ENCODE peak calls at places on chromosome 12, in seven cellular contexts. One of them, this sample, is unnamed.

GRCh38 chr12:55142896-55143870 is 17.0 kb downstream of the OR9K2 start:
- DNase-seq in mesendoderm: peak; percentile 80
- DNase-seq in SK-N-SH: peak; percentile 18
- DNase-seq in upper lobe of right lung: no peak
- DNase-seq in ovary: peak; percentile 21
- DNase-seq in Karpas-422: peak; percentile 81
- DNase-seq in HCT116: peak; percentile 41
- DNase-seq in this sample: peak; percentile 76

GRCh38 chr12:72072613-72073212 is 134.1 kb downstream of the TPH2 start:
- DNase-seq in HCT116: no peak
- DNase-seq in Karpas-422: no peak
- DNase-seq in upper lobe of right lung: no peak
- DNase-seq in SK-N-SH: peak; percentile 20
- DNase-seq in ovary: no peak
- DNase-seq in mesendoderm: no peak
- DNase-seq in this sample: no peak

GRCh38 chr12:27336254-27336653 is 3.6 kb downstream of the BMAL2 start:
- DNase-seq in SK-N-SH: no peak
- DNase-seq in ovary: no peak
- DNase-seq in Karpas-422: no peak
- DNase-seq in HCT116: no peak
- DNase-seq in upper lobe of right lung: no peak
- DNase-seq in mesendoderm: no peak
- DNase-seq in this sample: no peak

GRCh38 chr12:85405781-85406522 is 125.9 kb downstream of the ALX1 start:
- DNase-seq in upper lobe of right lung: no peak
- DNase-seq in ovary: no peak
- DNase-seq in SK-N-SH: no peak
- DNase-seq in HCT116: no peak
- DNase-seq in mesendoderm: peak; percentile 30
- DNase-seq in Karpas-422: no peak
- DNase-seq in this sample: no peak

GRCh38 chr12:117034249-117034648 is 65.0 kb downstream of the TESC start:
- DNase-seq in Karpas-422: no peak
- DNase-seq in SK-N-SH: no peak
- DNase-seq in mesendoderm: no peak
- DNase-seq in ovary: no peak
- DNase-seq in upper lobe of right lung: no peak
- DNase-seq in HCT116: no peak
- DNase-seq in this sample: no peak

GRCh38 chr12:6038160-6038559 is 86.3 kb downstream of the VWF start:
- DNase-seq in ovary: no peak
- DNase-seq in upper lobe of right lung: no peak
- DNase-seq in SK-N-SH: peak; percentile 60
- DNase-seq in Karpas-422: peak; percentile 95
- DNase-seq in HCT116: peak; percentile 91
- DNase-seq in mesendoderm: peak; percentile 94
- DNase-seq in this sample: peak; percentile 63

GRCh38 chr12:65778268-65779090 is 45.8 kb upstream of the HMGA2 start:
- DNase-seq in Karpas-422: no peak
- DNase-seq in mesendoderm: no peak
- DNase-seq in ovary: no peak
- DNase-seq in HCT116: no peak
- DNase-seq in SK-N-SH: no peak
- DNase-seq in upper lobe of right lung: no peak
- DNase-seq in this sample: no peak

GRCh38 chr12:9118161-9118560 is 2.4 kb upstream of the A2M start:
- DNase-seq in ovary: no peak
- DNase-seq in upper lobe of right lung: no peak
- DNase-seq in SK-N-SH: no peak
- DNase-seq in mesendoderm: no peak
- DNase-seq in HCT116: no peak
- DNase-seq in Karpas-422: no peak
- DNase-seq in this sample: no peak

GRCh38 chr12:6569312-6569711 is 1.2 kb upstream of the NOP2 start:
- DNase-seq in SK-N-SH: no peak
- DNase-seq in Karpas-422: no peak
- DNase-seq in ovary: no peak
- DNase-seq in HCT116: no peak
- DNase-seq in mesendoderm: no peak
- DNase-seq in upper lobe of right lung: no peak
- DNase-seq in this sample: no peak

GRCh38 chr12:27965966-27966365 is 6.6 kb downstream of the PTHLH start:
- DNase-seq in SK-N-SH: no peak
- DNase-seq in upper lobe of right lung: no peak
- DNase-seq in Karpas-422: no peak
- DNase-seq in ovary: no peak
- DNase-seq in HCT116: no peak
- DNase-seq in mesendoderm: no peak
- DNase-seq in this sample: no peak

GRCh38 chr12:101594700-101595099 is at the start of gene MYBPC1:
- DNase-seq in upper lobe of right lung: no peak
- DNase-seq in Karpas-422: no peak
- DNase-seq in mesendoderm: peak; percentile 48
- DNase-seq in HCT116: no peak
- DNase-seq in ovary: no peak
- DNase-seq in SK-N-SH: no peak
- DNase-seq in this sample: peak; percentile 34

DNA sequence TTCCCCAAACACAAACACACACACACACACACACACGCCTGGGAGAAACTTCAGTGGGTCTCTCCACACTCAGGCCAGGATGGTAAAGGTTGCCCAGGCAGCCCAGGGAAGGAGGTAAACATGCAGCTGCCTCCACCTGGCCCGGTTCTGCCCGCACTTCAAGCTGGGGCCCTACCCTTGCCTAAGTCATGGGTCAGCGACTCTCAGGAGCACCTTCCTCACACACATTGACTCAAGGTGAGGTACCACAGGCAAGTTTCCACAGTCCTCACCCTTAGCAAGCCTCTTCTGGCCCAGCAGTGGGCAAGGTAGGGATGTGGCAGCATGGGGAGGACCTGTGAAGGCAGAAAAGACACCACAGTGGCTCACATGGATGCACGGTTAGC is 14.1 kb upstream of the FAIM2 start:
- DNase-seq in ovary: no peak
- DNase-seq in upper lobe of right lung: peak; percentile 33
- DNase-seq in HCT116: no peak
- DNase-seq in SK-N-SH: no peak
- DNase-seq in Karpas-422: no peak
- DNase-seq in mesendoderm: no peak
- DNase-seq in this sample: no peak
- H3K27ac ChIP-seq in ovary: no peak overlapping the region
- H3K27ac ChIP-seq in upper lobe of right lung: no peak overlapping the region
- H3K27ac ChIP-seq in HCT116: no peak overlapping the region
- H3K27ac ChIP-seq in SK-N-SH: no peak overlapping the region
- H3K27ac ChIP-seq in Karpas-422: no peak overlapping the region
- H3K27ac ChIP-seq in mesendoderm: no peak overlapping the region
- H3K27ac ChIP-seq in this sample: no peak overlapping the region

DNA sequence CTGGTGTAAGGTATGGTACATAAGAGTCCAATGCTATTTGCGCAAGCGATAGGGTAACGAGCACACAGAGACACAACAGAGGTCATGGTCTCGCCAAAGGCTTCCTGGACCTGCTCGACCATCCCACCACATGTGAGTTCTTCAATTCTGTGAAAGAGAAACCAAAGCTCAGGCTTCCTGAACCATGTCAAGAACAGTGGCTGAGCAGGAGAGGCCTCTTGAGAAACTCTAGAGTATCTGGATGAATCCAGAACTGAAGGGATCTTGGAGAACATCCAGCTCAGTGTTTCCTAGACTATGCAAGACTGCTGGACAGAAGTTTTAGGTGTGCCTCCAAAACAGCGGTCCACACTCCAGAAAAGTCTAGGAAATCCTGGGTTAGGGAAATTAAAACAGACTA is 114.5 kb downstream of the TRAFD1 start:
- DNase-seq in ovary: no peak
- DNase-seq in mesendoderm: no peak
- DNase-seq in SK-N-SH: no peak
- DNase-seq in upper lobe of right lung: no peak
- DNase-seq in HCT116: no peak
- DNase-seq in Karpas-422: no peak
- DNase-seq in this sample: no peak
- H3K36me3 ChIP-seq in ovary: peaks cover 2% of the 10 kb centered on the region
- H3K36me3 ChIP-seq in mesendoderm: peaks cover 2% of the 10 kb centered on the region
- H3K36me3 ChIP-seq in SK-N-SH: peaks cover 60% of the 10 kb centered on the region
- H3K36me3 ChIP-seq in upper lobe of right lung: peaks cover 83% of the 10 kb centered on the region
- H3K36me3 ChIP-seq in HCT116: peaks cover 20% of the 10 kb centered on the region
- H3K36me3 ChIP-seq in Karpas-422: no peaks in the 10 kb centered on the region
- H3K36me3 ChIP-seq in this sample: peaks cover 82% of the 10 kb centered on the region

GRCh38 chr12:128204725-128205124 is 62.2 kb upstream of the TMEM132C start:
- DNase-seq in ovary: no peak
- DNase-seq in Karpas-422: no peak
- DNase-seq in HCT116: no peak
- DNase-seq in mesendoderm: no peak
- DNase-seq in upper lobe of right lung: no peak
- DNase-seq in SK-N-SH: no peak
- DNase-seq in this sample: no peak
- H3K27ac ChIP-seq in ovary: no peak overlapping the region
- H3K27ac ChIP-seq in Karpas-422: no peak overlapping the region
- H3K27ac ChIP-seq in HCT116: no peak overlapping the region
- H3K27ac ChIP-seq in mesendoderm: no peak overlapping the region
- H3K27ac ChIP-seq in upper lobe of right lung: no peak overlapping the region
- H3K27ac ChIP-seq in SK-N-SH: no peak overlapping the region
- H3K27ac ChIP-seq in this sample: no peak overlapping the region

GRCh38 chr12:108724054-108724889 is 7.0 kb downstream of the CORO1C start:
- DNase-seq in upper lobe of right lung: no peak
- DNase-seq in mesendoderm: peak; percentile 39
- DNase-seq in ovary: no peak
- DNase-seq in SK-N-SH: no peak
- DNase-seq in HCT116: no peak
- DNase-seq in Karpas-422: peak; percentile 44
- DNase-seq in this sample: peak; percentile 29
- H3K36me3 ChIP-seq in upper lobe of right lung: no peaks in the 10 kb centered on the region
- H3K36me3 ChIP-seq in mesendoderm: no peaks in the 10 kb centered on the region
- H3K36me3 ChIP-seq in ovary: no peaks in the 10 kb centered on the region
- H3K36me3 ChIP-seq in SK-N-SH: peaks cover 2% of the 10 kb centered on the region
- H3K36me3 ChIP-seq in HCT116: no peaks in the 10 kb centered on the region
- H3K36me3 ChIP-seq in Karpas-422: no peaks in the 10 kb centered on the region
- H3K36me3 ChIP-seq in this sample: peaks cover 9% of the 10 kb centered on the region

GRCh38 chr12:124440031-124440626 is 127.3 kb downstream of the NCOR2 start:
- DNase-seq in upper lobe of right lung: no peak
- DNase-seq in SK-N-SH: no peak
- DNase-seq in Karpas-422: no peak
- DNase-seq in ovary: no peak
- DNase-seq in HCT116: no peak
- DNase-seq in mesendoderm: no peak
- DNase-seq in this sample: no peak

GRCh38 chr12:124442772-124443445 is 124.5 kb downstream of the NCOR2 start:
- DNase-seq in HCT116: no peak
- DNase-seq in upper lobe of right lung: no peak
- DNase-seq in Karpas-422: no peak
- DNase-seq in ovary: peak; percentile 22
- DNase-seq in SK-N-SH: no peak
- DNase-seq in mesendoderm: no peak
- DNase-seq in this sample: no peak

GRCh38 chr12:124440841-124441381 is 126.5 kb downstream of the NCOR2 start:
- DNase-seq in SK-N-SH: no peak
- DNase-seq in HCT116: no peak
- DNase-seq in Karpas-422: no peak
- DNase-seq in upper lobe of right lung: no peak
- DNase-seq in ovary: peak; percentile 40
- DNase-seq in mesendoderm: no peak
- DNase-seq in this sample: no peak

GRCh38 chr12:124442281-124442680 is 125.1 kb downstream of the NCOR2 start:
- DNase-seq in Karpas-422: no peak
- DNase-seq in ovary: no peak
- DNase-seq in upper lobe of right lung: no peak
- DNase-seq in mesendoderm: no peak
- DNase-seq in SK-N-SH: no peak
- DNase-seq in HCT116: no peak
- DNase-seq in this sample: no peak

DNA sequence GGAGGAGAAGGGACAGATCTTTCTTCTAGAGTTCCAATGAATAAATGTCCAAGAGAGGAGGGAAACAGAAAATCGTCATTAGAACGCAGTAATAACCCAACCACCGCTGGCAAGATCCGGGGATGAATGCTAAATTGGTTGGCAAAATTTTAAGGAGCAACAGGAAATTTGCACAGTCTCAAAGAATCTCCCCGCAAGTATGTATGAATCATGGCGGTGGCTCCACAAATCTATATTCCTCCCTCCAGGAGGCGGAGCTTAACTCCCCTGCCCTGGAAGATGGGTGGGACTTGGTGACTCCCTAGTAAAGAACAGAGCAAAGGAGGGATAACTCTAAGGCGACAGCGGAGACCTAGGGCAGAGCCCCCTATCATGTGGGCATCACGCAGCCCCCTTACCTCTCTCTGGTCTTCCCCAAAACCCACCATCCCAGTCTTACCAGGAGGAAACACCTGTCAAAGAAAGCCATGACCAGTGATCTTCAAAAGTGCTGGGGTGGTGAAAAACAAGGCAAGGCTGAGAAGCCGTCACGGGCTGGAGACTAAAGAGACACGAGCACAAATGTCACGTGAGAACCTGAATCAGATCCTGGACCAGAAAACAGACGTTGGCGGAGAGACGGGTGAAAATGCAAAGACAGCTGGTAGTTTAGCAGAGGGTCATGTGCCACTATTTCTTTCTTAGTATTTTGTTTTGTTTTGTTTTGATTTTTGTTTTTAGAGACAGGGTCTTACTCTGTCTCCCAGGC is 125.8 kb downstream of the NCOR2 start:
- DNase-seq in SK-N-SH: no peak
- DNase-seq in ovary: no peak
- DNase-seq in Karpas-422: no peak
- DNase-seq in upper lobe of right lung: no peak
- DNase-seq in mesendoderm: no peak
- DNase-seq in HCT116: no peak
- DNase-seq in this sample: no peak
- H3K27ac ChIP-seq in SK-N-SH: peak overlapping the region; percentile 43
- H3K27ac ChIP-seq in ovary: no peak overlapping the region
- H3K27ac ChIP-seq in Karpas-422: no peak overlapping the region
- H3K27ac ChIP-seq in upper lobe of right lung: peak overlapping the region; percentile 8
- H3K27ac ChIP-seq in mesendoderm: no peak overlapping the region
- H3K27ac ChIP-seq in HCT116: no peak overlapping the region
- H3K27ac ChIP-seq in this sample: no peak overlapping the region

DNA sequence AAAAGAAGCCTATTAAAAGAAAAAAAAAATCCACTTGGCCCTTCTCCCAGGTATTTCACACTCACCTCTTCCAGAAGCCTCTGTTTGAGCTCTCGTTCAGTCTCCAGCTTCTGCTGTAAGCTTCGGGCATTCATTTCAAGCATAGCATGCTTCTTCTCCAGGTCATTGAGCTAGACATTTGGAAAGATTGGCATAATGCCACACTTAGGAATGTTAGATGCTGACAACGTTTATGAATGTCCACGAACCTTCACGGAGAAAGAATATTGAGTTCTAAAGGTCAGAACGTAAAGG is 60.5 kb downstream of the PRKAB1 start:
- DNase-seq in upper lobe of right lung: no peak
- DNase-seq in SK-N-SH: no peak
- DNase-seq in Karpas-422: no peak
- DNase-seq in ovary: no peak
- DNase-seq in mesendoderm: no peak
- DNase-seq in HCT116: no peak
- DNase-seq in this sample: no peak
- H3K36me3 ChIP-seq in upper lobe of right lung: no peaks in the 10 kb centered on the region
- H3K36me3 ChIP-seq in SK-N-SH: no peaks in the 10 kb centered on the region
- H3K36me3 ChIP-seq in Karpas-422: no peaks in the 10 kb centered on the region
- H3K36me3 ChIP-seq in ovary: no peaks in the 10 kb centered on the region
- H3K36me3 ChIP-seq in mesendoderm: peaks cover 2% of the 10 kb centered on the region
- H3K36me3 ChIP-seq in HCT116: peaks cover 5% of the 10 kb centered on the region
- H3K36me3 ChIP-seq in this sample: peaks cover 62% of the 10 kb centered on the region